ENCODE peak calls at places on chromosomes 1 and 21, in eight cellular contexts. Y, B, M, Q, K, I, L and H are unnamed samples.

GRCh38 chr21:45432575-45433255 is 27.8 kb downstream of the COL18A1 start:
- DNase-seq in M (no peak), Y (no peak), I (no peak), L (no peak), K (no peak), B (no peak), Q (peak; percentile 34), H (no peak)

GRCh38 chr1:31198150-31198549 is 41.5 kb downstream of the NKAIN1 start:
- DNase-seq in I (no peak), Y (no peak), L (no peak), Q (no peak), B (no peak), K (no peak), M (no peak), H (no peak)

GRCh38 chr21:31514598-31514997 is 144.9 kb upstream of the SOD1 start:
- DNase-seq in Y (no peak), K (no peak), L (peak; percentile 41), I (no peak), M (peak; percentile 11), B (peak; percentile 73), Q (no peak), H (peak; percentile 10)

GRCh38 chr1:161080391-161081150 is 8.8 kb downstream of the NECTIN4 start:
- DNase-seq in B (no peak), M (no peak), Q (peak; percentile 44), Y (no peak), L (no peak), I (no peak), K (no peak), H (no peak)

GRCh38 chr1:89905391-89906058 is 84.7 kb downstream of the LRRC8D start:
- DNase-seq in Y (no peak), Q (peak; percentile 43), K (no peak), I (no peak), M (no peak), L (no peak), B (peak; percentile 19), H (no peak)

GRCh38 chr1:10836726-10837125 is 40.3 kb upstream of the CASZ1 start:
- DNase-seq in L (no peak), M (no peak), K (no peak), Q (no peak), Y (no peak), I (no peak), B (no peak), H (no peak)

GRCh38 chr1:47871799-47872353 is 125.3 kb downstream of the TRABD2B start:
- DNase-seq in L (peak; percentile 18), Y (no peak), Q (no peak), B (no peak), K (no peak), M (peak; percentile 44), I (no peak), H (peak; percentile 52)

GRCh38 chr1:178539291-178539690 is 26.4 kb downstream of the TEX35 start:
- DNase-seq in K (no peak), I (no peak), B (no peak), M (no peak), L (no peak), Y (no peak), Q (no peak), H (no peak)

GRCh38 chr1:52057245-52057644 is 1.1 kb downstream of the BTF3L4 start:
- DNase-seq in Q (peak; percentile 20), B (no peak), Y (no peak), M (no peak), L (no peak), K (no peak), I (no peak), H (no peak)

GRCh38 chr1:238950786-238951185 is 435.6 kb upstream of the CHRM3 start:
- DNase-seq in I (no peak), B (no peak), M (no peak), Q (no peak), K (no peak), Y (no peak), L (no peak), H (no peak)

GRCh38 chr1:112794654-112795239 is 79.6 kb upstream of the PPM1J start:
- DNase-seq in K (no peak), M (no peak), L (no peak), Q (no peak), Y (no peak), B (no peak), I (no peak), H (no peak)

GRCh38 chr1:8661185-8662110 is 156.0 kb downstream of the RERE start:
- DNase-seq in I (peak; percentile 35), B (no peak), K (no peak), M (no peak), L (peak; percentile 36), Y (no peak), Q (peak; percentile 94), H (no peak)

GRCh38 chr1:225431081-225431863 is 3.4 kb upstream of the LBR start:
- DNase-seq in L (no peak), K (no peak), Q (no peak), I (peak; percentile 15), B (no peak), Y (no peak), M (no peak), H (no peak)

GRCh38 chr1:150927629-150928028 is 1.5 kb downstream of the SETDB1 start:
- DNase-seq in B (no peak), M (no peak), Y (no peak), I (no peak), L (no peak), K (no peak), Q (no peak), H (no peak)

GRCh38 chr1:116855788-116856187 is 53.9 kb upstream of the PTGFRN start:
- DNase-seq in Q (peak; percentile 53), I (no peak), Y (no peak), K (no peak), B (peak; percentile 36), L (no peak), M (no peak), H (no peak)

GRCh38 chr1:13642306-13643004 is 57.5 kb upstream of the PRDM2 start:
- DNase-seq in Q (no peak), M (no peak), L (no peak), K (no peak), Y (no peak), B (no peak), I (no peak), H (no peak)

GRCh38 chr1:47785561-47786271 is 211.5 kb downstream of the TRABD2B start:
- DNase-seq in B (peak; percentile 67), L (no peak), K (no peak), M (no peak), Q (no peak), I (no peak), Y (no peak), H (peak; percentile 26)

GRCh38 chr1:8211620-8212442 is 106.1 kb upstream of the SLC45A1 start:
- DNase-seq in I (no peak), K (no peak), M (peak; percentile 41), B (no peak), L (no peak), Q (peak; percentile 100), Y (no peak), H (peak; percentile 78)

GRCh38 chr21:45512626-45513002 is 29.6 kb downstream of the SLC19A1 start:
- DNase-seq in K (no peak), I (no peak), B (no peak), M (no peak), Q (no peak), Y (no peak), L (no peak), H (no peak)

GRCh38 chr1:91583326-91583755 is 82.7 kb downstream of the CDC7 start:
- DNase-seq in Y (no peak), M (no peak), Q (peak; percentile 98), L (no peak), B (no peak), I (no peak), K (no peak), H (no peak)

GRCh38 chr1:151825811-151826660 is 5.6 kb downstream of the RORC start:
- DNase-seq in K (no peak), Y (no peak), B (peak; percentile 18), L (no peak), M (no peak), I (peak; percentile 36), Q (no peak), H (no peak)

GRCh38 chr1:43279161-43279560 is 6.2 kb downstream of the C1orf210 start:
- DNase-seq in L (no peak), Q (no peak), B (no peak), M (no peak), Y (no peak), K (no peak), I (no peak), H (no peak)